ENCODE peak calls at places on chromosomes 6 and 20, in six cellular contexts. One of them, this sample, is unnamed.

GRCh38 chr6:165822501-165822900 is 159.5 kb upstream of the PDE10A start:
- DNase-seq in activated CD4-positive, CD25-positive, alpha-beta regulatory T cell treated with anti-CD3 and anti-CD28 coated beads, Interleukin-2, amount 50 U/mL, for 72 hours: no peak
- DNase-seq in type B pancreatic cell: no peak
- DNase-seq in KBM-7: no peak
- DNase-seq in activated T-cell treated with anti-CD3 and anti-CD28 coated beads, Interleukin-2, amount 50 U/mL, for 4 hours: no peak
- DNase-seq in NCI-H1694: no peak
- DNase-seq in this sample: no peak

GRCh38 chr6:149093643-149094042 is 223.9 kb upstream of the TAB2 start:
- DNase-seq in activated T-cell treated with anti-CD3 and anti-CD28 coated beads, Interleukin-2, amount 50 U/mL, for 4 hours: no peak
- DNase-seq in activated CD4-positive, CD25-positive, alpha-beta regulatory T cell treated with anti-CD3 and anti-CD28 coated beads, Interleukin-2, amount 50 U/mL, for 72 hours: no peak
- DNase-seq in NCI-H1694: no peak
- DNase-seq in type B pancreatic cell: no peak
- DNase-seq in KBM-7: no peak
- DNase-seq in this sample: no peak

GRCh38 chr20:8291873-8292272 is 159.8 kb downstream of the PLCB1 start:
- DNase-seq in NCI-H1694: no peak
- DNase-seq in KBM-7: no peak
- DNase-seq in activated T-cell treated with anti-CD3 and anti-CD28 coated beads, Interleukin-2, amount 50 U/mL, for 4 hours: no peak
- DNase-seq in activated CD4-positive, CD25-positive, alpha-beta regulatory T cell treated with anti-CD3 and anti-CD28 coated beads, Interleukin-2, amount 50 U/mL, for 72 hours: no peak
- DNase-seq in type B pancreatic cell: no peak
- DNase-seq in this sample: peak

GRCh38 chr6:26260110-26260637 is 104.8 kb upstream of the BTN3A2 start:
- DNase-seq in activated CD4-positive, CD25-positive, alpha-beta regulatory T cell treated with anti-CD3 and anti-CD28 coated beads, Interleukin-2, amount 50 U/mL, for 72 hours: no peak
- DNase-seq in activated T-cell treated with anti-CD3 and anti-CD28 coated beads, Interleukin-2, amount 50 U/mL, for 4 hours: no peak
- DNase-seq in NCI-H1694: no peak
- DNase-seq in type B pancreatic cell: no peak
- DNase-seq in KBM-7: no peak
- DNase-seq in this sample: no peak

GRCh38 chr20:53080969-53081871 is 109.1 kb downstream of the TSHZ2 start:
- DNase-seq in activated CD4-positive, CD25-positive, alpha-beta regulatory T cell treated with anti-CD3 and anti-CD28 coated beads, Interleukin-2, amount 50 U/mL, for 72 hours: no peak
- DNase-seq in activated T-cell treated with anti-CD3 and anti-CD28 coated beads, Interleukin-2, amount 50 U/mL, for 4 hours: no peak
- DNase-seq in type B pancreatic cell: no peak
- DNase-seq in KBM-7: no peak
- DNase-seq in NCI-H1694: no peak
- DNase-seq in this sample: no peak

GRCh38 chr6:12472601-12473038 is 182.5 kb downstream of the EDN1 start:
- DNase-seq in type B pancreatic cell: no peak
- DNase-seq in activated T-cell treated with anti-CD3 and anti-CD28 coated beads, Interleukin-2, amount 50 U/mL, for 4 hours: no peak
- DNase-seq in NCI-H1694: no peak
- DNase-seq in activated CD4-positive, CD25-positive, alpha-beta regulatory T cell treated with anti-CD3 and anti-CD28 coated beads, Interleukin-2, amount 50 U/mL, for 72 hours: no peak
- DNase-seq in KBM-7: no peak
- DNase-seq in this sample: no peak

GRCh38 chr6:167141667-167142432 is 15.9 kb downstream of the GPR31 start:
- DNase-seq in activated CD4-positive, CD25-positive, alpha-beta regulatory T cell treated with anti-CD3 and anti-CD28 coated beads, Interleukin-2, amount 50 U/mL, for 72 hours: peak
- DNase-seq in KBM-7: peak
- DNase-seq in type B pancreatic cell: no peak
- DNase-seq in activated T-cell treated with anti-CD3 and anti-CD28 coated beads, Interleukin-2, amount 50 U/mL, for 4 hours: peak
- DNase-seq in NCI-H1694: no peak
- DNase-seq in this sample: no peak

GRCh38 chr20:62876826-62877728 is 15.5 kb upstream of the TCFL5 start:
- DNase-seq in type B pancreatic cell: no peak
- DNase-seq in activated CD4-positive, CD25-positive, alpha-beta regulatory T cell treated with anti-CD3 and anti-CD28 coated beads, Interleukin-2, amount 50 U/mL, for 72 hours: no peak
- DNase-seq in KBM-7: no peak
- DNase-seq in activated T-cell treated with anti-CD3 and anti-CD28 coated beads, Interleukin-2, amount 50 U/mL, for 4 hours: no peak
- DNase-seq in NCI-H1694: no peak
- DNase-seq in this sample: no peak

GRCh38 chr20:59682603-59683002 is 78.3 kb downstream of the PHACTR3 start:
- DNase-seq in type B pancreatic cell: no peak
- DNase-seq in activated T-cell treated with anti-CD3 and anti-CD28 coated beads, Interleukin-2, amount 50 U/mL, for 4 hours: no peak
- DNase-seq in NCI-H1694: no peak
- DNase-seq in KBM-7: no peak
- DNase-seq in activated CD4-positive, CD25-positive, alpha-beta regulatory T cell treated with anti-CD3 and anti-CD28 coated beads, Interleukin-2, amount 50 U/mL, for 72 hours: no peak
- DNase-seq in this sample: no peak

GRCh38 chr20:37758332-37758731 is 64.5 kb downstream of the CTNNBL1 start:
- DNase-seq in KBM-7: no peak
- DNase-seq in activated CD4-positive, CD25-positive, alpha-beta regulatory T cell treated with anti-CD3 and anti-CD28 coated beads, Interleukin-2, amount 50 U/mL, for 72 hours: no peak
- DNase-seq in type B pancreatic cell: no peak
- DNase-seq in activated T-cell treated with anti-CD3 and anti-CD28 coated beads, Interleukin-2, amount 50 U/mL, for 4 hours: no peak
- DNase-seq in NCI-H1694: no peak
- DNase-seq in this sample: no peak

GRCh38 chr6:3260296-3260695 is 1.5 kb downstream of the PSMG4 start:
- DNase-seq in NCI-H1694: no peak
- DNase-seq in activated T-cell treated with anti-CD3 and anti-CD28 coated beads, Interleukin-2, amount 50 U/mL, for 4 hours: no peak
- DNase-seq in type B pancreatic cell: no peak
- DNase-seq in activated CD4-positive, CD25-positive, alpha-beta regulatory T cell treated with anti-CD3 and anti-CD28 coated beads, Interleukin-2, amount 50 U/mL, for 72 hours: no peak
- DNase-seq in KBM-7: no peak
- DNase-seq in this sample: no peak

GRCh38 chr6:169800116-169800667 is 48.8 kb downstream of the ERMARD start:
- DNase-seq in activated CD4-positive, CD25-positive, alpha-beta regulatory T cell treated with anti-CD3 and anti-CD28 coated beads, Interleukin-2, amount 50 U/mL, for 72 hours: no peak
- DNase-seq in KBM-7: no peak
- DNase-seq in activated T-cell treated with anti-CD3 and anti-CD28 coated beads, Interleukin-2, amount 50 U/mL, for 4 hours: no peak
- DNase-seq in NCI-H1694: no peak
- DNase-seq in type B pancreatic cell: peak
- DNase-seq in this sample: no peak

GRCh38 chr6:157281570-157281969 is 41.7 kb downstream of the TMEM242 start:
- DNase-seq in activated T-cell treated with anti-CD3 and anti-CD28 coated beads, Interleukin-2, amount 50 U/mL, for 4 hours: no peak
- DNase-seq in NCI-H1694: no peak
- DNase-seq in activated CD4-positive, CD25-positive, alpha-beta regulatory T cell treated with anti-CD3 and anti-CD28 coated beads, Interleukin-2, amount 50 U/mL, for 72 hours: no peak
- DNase-seq in type B pancreatic cell: no peak
- DNase-seq in KBM-7: peak
- DNase-seq in this sample: no peak

GRCh38 chr6:169847773-169848380 is 96.5 kb downstream of the ERMARD start:
- DNase-seq in KBM-7: no peak
- DNase-seq in activated T-cell treated with anti-CD3 and anti-CD28 coated beads, Interleukin-2, amount 50 U/mL, for 4 hours: no peak
- DNase-seq in type B pancreatic cell: peak
- DNase-seq in activated CD4-positive, CD25-positive, alpha-beta regulatory T cell treated with anti-CD3 and anti-CD28 coated beads, Interleukin-2, amount 50 U/mL, for 72 hours: no peak
- DNase-seq in NCI-H1694: no peak
- DNase-seq in this sample: no peak

GRCh38 chr20:58342104-58342945 is 32.8 kb downstream of the RAB22A start:
- DNase-seq in type B pancreatic cell: no peak
- DNase-seq in activated CD4-positive, CD25-positive, alpha-beta regulatory T cell treated with anti-CD3 and anti-CD28 coated beads, Interleukin-2, amount 50 U/mL, for 72 hours: no peak
- DNase-seq in KBM-7: no peak
- DNase-seq in activated T-cell treated with anti-CD3 and anti-CD28 coated beads, Interleukin-2, amount 50 U/mL, for 4 hours: no peak
- DNase-seq in NCI-H1694: no peak
- DNase-seq in this sample: peak

GRCh38 chr20:1440024-1440423 is 26.6 kb downstream of the NSFL1C start:
- DNase-seq in type B pancreatic cell: no peak
- DNase-seq in NCI-H1694: no peak
- DNase-seq in activated CD4-positive, CD25-positive, alpha-beta regulatory T cell treated with anti-CD3 and anti-CD28 coated beads, Interleukin-2, amount 50 U/mL, for 72 hours: no peak
- DNase-seq in activated T-cell treated with anti-CD3 and anti-CD28 coated beads, Interleukin-2, amount 50 U/mL, for 4 hours: no peak
- DNase-seq in KBM-7: peak
- DNase-seq in this sample: no peak

GRCh38 chr6:70667711-70668498 is at the start of gene SMAP1:
- DNase-seq in activated T-cell treated with anti-CD3 and anti-CD28 coated beads, Interleukin-2, amount 50 U/mL, for 4 hours: peak
- DNase-seq in type B pancreatic cell: peak
- DNase-seq in NCI-H1694: peak
- DNase-seq in activated CD4-positive, CD25-positive, alpha-beta regulatory T cell treated with anti-CD3 and anti-CD28 coated beads, Interleukin-2, amount 50 U/mL, for 72 hours: peak
- DNase-seq in KBM-7: peak
- DNase-seq in this sample: peak